ENCODE peak calls at places on chromosomes 6 and 20, in eight cellular contexts. One of them, this sample, is unnamed.

GRCh38 chr6:169970306-169970988 is 219.0 kb downstream of the ERMARD start:
- DNase-seq in ELF-1: peak
- DNase-seq in germinal center: no peak
- DNase-seq in activated CD4-positive, alpha-beta T cell treated with anti-CD3 and anti-CD28 coated beads, Interleukin-2, amount 50 U/mL, for 1 hour: no peak
- DNase-seq in AG09319: no peak
- DNase-seq in stimulated activated CD4-positive, alpha-beta T cell treated with anti-CD3 and anti-CD28 coated beads, Interleukin-1b, Interleukin-23, amount 100 ng/mL, for 48 hours: no peak
- DNase-seq in AG09309: no peak
- DNase-seq in NCI-H69: no peak
- DNase-seq in this sample: no peak

GRCh38 chr6:19972221-19972620 is 135.1 kb downstream of the ID4 start:
- DNase-seq in ELF-1: no peak
- DNase-seq in germinal center: no peak
- DNase-seq in activated CD4-positive, alpha-beta T cell treated with anti-CD3 and anti-CD28 coated beads, Interleukin-2, amount 50 U/mL, for 1 hour: no peak
- DNase-seq in AG09319: no peak
- DNase-seq in stimulated activated CD4-positive, alpha-beta T cell treated with anti-CD3 and anti-CD28 coated beads, Interleukin-1b, Interleukin-23, amount 100 ng/mL, for 48 hours: no peak
- DNase-seq in AG09309: no peak
- DNase-seq in NCI-H69: no peak
- DNase-seq in this sample: no peak

GRCh38 chr6:24752917-24753486 is 21.7 kb upstream of the GMNN start:
- DNase-seq in ELF-1: peak
- DNase-seq in germinal center: no peak
- DNase-seq in activated CD4-positive, alpha-beta T cell treated with anti-CD3 and anti-CD28 coated beads, Interleukin-2, amount 50 U/mL, for 1 hour: no peak
- DNase-seq in AG09319: no peak
- DNase-seq in stimulated activated CD4-positive, alpha-beta T cell treated with anti-CD3 and anti-CD28 coated beads, Interleukin-1b, Interleukin-23, amount 100 ng/mL, for 48 hours: no peak
- DNase-seq in AG09309: no peak
- DNase-seq in NCI-H69: no peak
- DNase-seq in this sample: no peak

GRCh38 chr6:136822051-136822378 is 377 bp upstream of the PEX7 start:
- DNase-seq in ELF-1: no peak
- DNase-seq in germinal center: peak
- DNase-seq in activated CD4-positive, alpha-beta T cell treated with anti-CD3 and anti-CD28 coated beads, Interleukin-2, amount 50 U/mL, for 1 hour: no peak
- DNase-seq in AG09319: no peak
- DNase-seq in stimulated activated CD4-positive, alpha-beta T cell treated with anti-CD3 and anti-CD28 coated beads, Interleukin-1b, Interleukin-23, amount 100 ng/mL, for 48 hours: peak
- DNase-seq in AG09309: no peak
- DNase-seq in NCI-H69: peak
- DNase-seq in this sample: peak

GRCh38 chr6:73581293-73581692 is 60.5 kb upstream of the EEF1A1 start:
- DNase-seq in ELF-1: no peak
- DNase-seq in germinal center: no peak
- DNase-seq in activated CD4-positive, alpha-beta T cell treated with anti-CD3 and anti-CD28 coated beads, Interleukin-2, amount 50 U/mL, for 1 hour: no peak
- DNase-seq in AG09319: no peak
- DNase-seq in stimulated activated CD4-positive, alpha-beta T cell treated with anti-CD3 and anti-CD28 coated beads, Interleukin-1b, Interleukin-23, amount 100 ng/mL, for 48 hours: no peak
- DNase-seq in AG09309: no peak
- DNase-seq in NCI-H69: no peak
- DNase-seq in this sample: no peak

GRCh38 chr20:47379433-47380150 is 23.1 kb upstream of the ZMYND8 start:
- DNase-seq in ELF-1: no peak
- DNase-seq in germinal center: no peak
- DNase-seq in activated CD4-positive, alpha-beta T cell treated with anti-CD3 and anti-CD28 coated beads, Interleukin-2, amount 50 U/mL, for 1 hour: no peak
- DNase-seq in AG09319: no peak
- DNase-seq in stimulated activated CD4-positive, alpha-beta T cell treated with anti-CD3 and anti-CD28 coated beads, Interleukin-1b, Interleukin-23, amount 100 ng/mL, for 48 hours: no peak
- DNase-seq in AG09309: no peak
- DNase-seq in NCI-H69: no peak
- DNase-seq in this sample: no peak

GRCh38 chr20:23034721-23035671 is at the start of gene SSTR4:
- DNase-seq in ELF-1: no peak
- DNase-seq in germinal center: no peak
- DNase-seq in activated CD4-positive, alpha-beta T cell treated with anti-CD3 and anti-CD28 coated beads, Interleukin-2, amount 50 U/mL, for 1 hour: no peak
- DNase-seq in AG09319: no peak
- DNase-seq in stimulated activated CD4-positive, alpha-beta T cell treated with anti-CD3 and anti-CD28 coated beads, Interleukin-1b, Interleukin-23, amount 100 ng/mL, for 48 hours: no peak
- DNase-seq in AG09309: no peak
- DNase-seq in NCI-H69: peak
- DNase-seq in this sample: no peak

GRCh38 chr20:48773837-48774418 is 53.9 kb downstream of the PREX1 start:
- DNase-seq in ELF-1: no peak
- DNase-seq in germinal center: no peak
- DNase-seq in activated CD4-positive, alpha-beta T cell treated with anti-CD3 and anti-CD28 coated beads, Interleukin-2, amount 50 U/mL, for 1 hour: no peak
- DNase-seq in AG09319: no peak
- DNase-seq in stimulated activated CD4-positive, alpha-beta T cell treated with anti-CD3 and anti-CD28 coated beads, Interleukin-1b, Interleukin-23, amount 100 ng/mL, for 48 hours: no peak
- DNase-seq in AG09309: peak
- DNase-seq in NCI-H69: no peak
- DNase-seq in this sample: no peak

GRCh38 chr6:138897031-138897430 is 91.0 kb downstream of the REPS1 start:
- DNase-seq in ELF-1: no peak
- DNase-seq in germinal center: no peak
- DNase-seq in activated CD4-positive, alpha-beta T cell treated with anti-CD3 and anti-CD28 coated beads, Interleukin-2, amount 50 U/mL, for 1 hour: no peak
- DNase-seq in AG09319: no peak
- DNase-seq in stimulated activated CD4-positive, alpha-beta T cell treated with anti-CD3 and anti-CD28 coated beads, Interleukin-1b, Interleukin-23, amount 100 ng/mL, for 48 hours: no peak
- DNase-seq in AG09309: no peak
- DNase-seq in NCI-H69: no peak
- DNase-seq in this sample: no peak

GRCh38 chr6:32436995-32437836 is 2.5 kb upstream of the HLA-DRA start:
- DNase-seq in ELF-1: no peak
- DNase-seq in germinal center: peak
- DNase-seq in activated CD4-positive, alpha-beta T cell treated with anti-CD3 and anti-CD28 coated beads, Interleukin-2, amount 50 U/mL, for 1 hour: no peak
- DNase-seq in AG09319: no peak
- DNase-seq in stimulated activated CD4-positive, alpha-beta T cell treated with anti-CD3 and anti-CD28 coated beads, Interleukin-1b, Interleukin-23, amount 100 ng/mL, for 48 hours: no peak
- DNase-seq in AG09309: no peak
- DNase-seq in NCI-H69: no peak
- DNase-seq in this sample: peak

GRCh38 chr6:109512271-109512817 is 29.3 kb upstream of the ZBTB24 start:
- DNase-seq in ELF-1: no peak
- DNase-seq in germinal center: no peak
- DNase-seq in activated CD4-positive, alpha-beta T cell treated with anti-CD3 and anti-CD28 coated beads, Interleukin-2, amount 50 U/mL, for 1 hour: no peak
- DNase-seq in AG09319: no peak
- DNase-seq in stimulated activated CD4-positive, alpha-beta T cell treated with anti-CD3 and anti-CD28 coated beads, Interleukin-1b, Interleukin-23, amount 100 ng/mL, for 48 hours: no peak
- DNase-seq in AG09309: no peak
- DNase-seq in NCI-H69: no peak
- DNase-seq in this sample: no peak

GRCh38 chr20:63969851-63970713 is at the start of gene ZNF512B:
- DNase-seq in ELF-1: peak
- DNase-seq in germinal center: peak
- DNase-seq in activated CD4-positive, alpha-beta T cell treated with anti-CD3 and anti-CD28 coated beads, Interleukin-2, amount 50 U/mL, for 1 hour: peak
- DNase-seq in AG09319: no peak
- DNase-seq in stimulated activated CD4-positive, alpha-beta T cell treated with anti-CD3 and anti-CD28 coated beads, Interleukin-1b, Interleukin-23, amount 100 ng/mL, for 48 hours: peak
- DNase-seq in AG09309: no peak
- DNase-seq in NCI-H69: peak
- DNase-seq in this sample: peak

GRCh38 chr6:111534366-111534765 is 51.3 kb upstream of the REV3L start:
- DNase-seq in ELF-1: peak
- DNase-seq in germinal center: no peak
- DNase-seq in activated CD4-positive, alpha-beta T cell treated with anti-CD3 and anti-CD28 coated beads, Interleukin-2, amount 50 U/mL, for 1 hour: no peak
- DNase-seq in AG09319: no peak
- DNase-seq in stimulated activated CD4-positive, alpha-beta T cell treated with anti-CD3 and anti-CD28 coated beads, Interleukin-1b, Interleukin-23, amount 100 ng/mL, for 48 hours: no peak
- DNase-seq in AG09309: no peak
- DNase-seq in NCI-H69: peak
- DNase-seq in this sample: peak

GRCh38 chr6:13478525-13478962 is 8.9 kb downstream of the GFOD1 start:
- DNase-seq in ELF-1: no peak
- DNase-seq in germinal center: no peak
- DNase-seq in activated CD4-positive, alpha-beta T cell treated with anti-CD3 and anti-CD28 coated beads, Interleukin-2, amount 50 U/mL, for 1 hour: no peak
- DNase-seq in AG09319: no peak
- DNase-seq in stimulated activated CD4-positive, alpha-beta T cell treated with anti-CD3 and anti-CD28 coated beads, Interleukin-1b, Interleukin-23, amount 100 ng/mL, for 48 hours: no peak
- DNase-seq in AG09309: no peak
- DNase-seq in NCI-H69: peak
- DNase-seq in this sample: no peak

GRCh38 chr6:90231798-90232197 is 64.8 kb downstream of the BACH2 start:
- DNase-seq in ELF-1: no peak
- DNase-seq in germinal center: no peak
- DNase-seq in activated CD4-positive, alpha-beta T cell treated with anti-CD3 and anti-CD28 coated beads, Interleukin-2, amount 50 U/mL, for 1 hour: no peak
- DNase-seq in AG09319: no peak
- DNase-seq in stimulated activated CD4-positive, alpha-beta T cell treated with anti-CD3 and anti-CD28 coated beads, Interleukin-1b, Interleukin-23, amount 100 ng/mL, for 48 hours: no peak
- DNase-seq in AG09309: no peak
- DNase-seq in NCI-H69: no peak
- DNase-seq in this sample: no peak

GRCh38 chr6:77450924-77451323 is 12.4 kb downstream of the HTR1B start:
- DNase-seq in ELF-1: no peak
- DNase-seq in germinal center: no peak
- DNase-seq in activated CD4-positive, alpha-beta T cell treated with anti-CD3 and anti-CD28 coated beads, Interleukin-2, amount 50 U/mL, for 1 hour: no peak
- DNase-seq in AG09319: no peak
- DNase-seq in stimulated activated CD4-positive, alpha-beta T cell treated with anti-CD3 and anti-CD28 coated beads, Interleukin-1b, Interleukin-23, amount 100 ng/mL, for 48 hours: no peak
- DNase-seq in AG09309: no peak
- DNase-seq in NCI-H69: no peak
- DNase-seq in this sample: no peak